ENCODE peak calls at places on chromosomes 3 and 15, in six cellular contexts. T, I, B, W, K and Y are unnamed samples.

GRCh38 chr3:60216462-60216861 is 1034.8 kb downstream of the FHIT start:
- DNase-seq in T (no peak), I (no peak), B (no peak), W (no peak), K (no peak), Y (no peak)

GRCh38 chr3:183085634-183086390 is 13.5 kb downstream of the MCCC1 start:
- DNase-seq in T (no peak), I (no peak), B (peak), W (peak), K (peak), Y (no peak)

GRCh38 chr3:136197159-136197715 is 1.1 kb upstream of the MSL2 start:
- DNase-seq in T (no peak), I (no peak), B (peak), W (peak), K (peak), Y (no peak)

GRCh38 chr15:27601239-27601942 is 497.7 kb downstream of the OCA2 start:
- DNase-seq in T (no peak), I (no peak), B (no peak), W (peak), K (no peak), Y (no peak)

GRCh38 chr3:157373783-157374182 is 62.9 kb upstream of the PTX3 start:
- DNase-seq in T (no peak), I (no peak), B (no peak), W (no peak), K (no peak), Y (no peak)

GRCh38 chr3:43206632-43207031 is 79.7 kb upstream of the SNRK start:
- DNase-seq in T (no peak), I (no peak), B (no peak), W (no peak), K (no peak), Y (no peak)

GRCh38 chr3:172152294-172152649 is 112.9 kb downstream of the FNDC3B start:
- DNase-seq in T (no peak), I (no peak), B (no peak), W (no peak), K (no peak), Y (no peak)

GRCh38 chr15:74531144-74531811 is 9.7 kb upstream of the ARID3B start:
- DNase-seq in T (no peak), I (no peak), B (no peak), W (no peak), K (no peak), Y (no peak)

GRCh38 chr3:186810597-186810996 is 4.3 kb upstream of the RFC4 start:
- DNase-seq in T (no peak), I (no peak), B (no peak), W (no peak), K (no peak), Y (no peak)

GRCh38 chr3:112752092-112752512 is 94.6 kb downstream of the CD200R1L start:
- DNase-seq in T (no peak), I (no peak), B (no peak), W (peak), K (peak), Y (no peak)

GRCh38 chr3:8645717-8646116 is 1.1 kb upstream of the SSUH2 start:
- DNase-seq in T (no peak), I (no peak), B (no peak), W (no peak), K (peak), Y (no peak)